ENCODE peak calls at places on chromosome 20, in nine cellular contexts. R, E, P, A, K, G, M, W and J are unnamed samples.

GRCh38 chr20:46028772-46029371 is at the start of gene SLC12A5:
- DNase-seq in R (no peak), E (no peak), P (no peak), A (no peak), K (no peak), G (no peak), M (no peak), W (no peak), J (no peak)

GRCh38 chr20:17958326-17959256 is 10.0 kb downstream of the SNX5 start:
- DNase-seq in R (no peak), E (no peak), P (no peak), A (no peak), K (no peak), G (no peak), M (no peak), W (no peak), J (no peak)

GRCh38 chr20:9087531-9088217 is 18.8 kb downstream of the PLCB4 start:
- DNase-seq in R (no peak), E (no peak), P (peak), A (no peak), K (no peak), G (no peak), M (no peak), W (no peak), J (no peak)

GRCh38 chr20:23637282-23638221 is at the start of gene CST3:
- DNase-seq in R (peak), E (peak), P (peak), A (peak), K (no peak), G (peak), M (peak), W (peak), J (peak)

GRCh38 chr20:43194187-43194586 is 4.5 kb upstream of the PTPRT start:
- DNase-seq in R (no peak), E (no peak), P (no peak), A (no peak), K (no peak), G (no peak), M (no peak), W (no peak), J (no peak)

GRCh38 chr20:44758247-44759101 is 12.8 kb downstream of the KCNK15 start:
- DNase-seq in R (no peak), E (no peak), P (no peak), A (no peak), K (no peak), G (no peak), M (no peak), W (no peak), J (peak)

GRCh38 chr20:17617212-17617867 is 47.5 kb downstream of the DSTN start:
- DNase-seq in R (no peak), E (peak), P (peak), A (peak), K (peak), G (peak), M (peak), W (peak), J (peak)

GRCh38 chr20:49865559-49865958 is 49.8 kb downstream of the SPATA2 start:
- DNase-seq in R (no peak), E (no peak), P (no peak), A (no peak), K (no peak), G (no peak), M (no peak), W (no peak), J (no peak)

GRCh38 chr20:1119128-1119505 is 715 bp downstream of the PSMF1 start:
- DNase-seq in R (no peak), E (no peak), P (no peak), A (no peak), K (no peak), G (no peak), M (no peak), W (no peak), J (peak)

GRCh38 chr20:54475334-54476287 is at the start of gene DOK5:
- DNase-seq in R (no peak), E (peak), P (peak), A (peak), K (no peak), G (peak), M (no peak), W (no peak), J (peak)

GRCh38 chr20:9353916-9354276 is 160.5 kb upstream of the LAMP5 start:
- DNase-seq in R (no peak), E (no peak), P (no peak), A (no peak), K (no peak), G (no peak), M (no peak), W (no peak), J (no peak)

GRCh38 chr20:42986143-42986773 is 203.4 kb downstream of the PTPRT start:
- DNase-seq in R (no peak), E (no peak), P (no peak), A (no peak), K (no peak), G (no peak), M (no peak), W (no peak), J (no peak)

GRCh38 chr20:17558154-17558940 is 11.5 kb upstream of the DSTN start:
- DNase-seq in R (peak), E (no peak), P (no peak), A (no peak), K (no peak), G (peak), M (peak), W (peak), J (peak)

GRCh38 chr20:50363479-50363878 is 146.7 kb upstream of the PTPN1 start:
- DNase-seq in R (no peak), E (peak), P (no peak), A (no peak), K (no peak), G (no peak), M (no peak), W (no peak), J (no peak)

GRCh38 chr20:49385471-49385870 is 97.0 kb downstream of the KCNB1 start:
- DNase-seq in R (no peak), E (no peak), P (peak), A (peak), K (no peak), G (no peak), M (no peak), W (no peak), J (no peak)

GRCh38 chr20:23049933-23050838 is 714 bp upstream of the THBD start:
- DNase-seq in R (no peak), E (peak), P (no peak), A (peak), K (no peak), G (no peak), M (peak), W (peak), J (peak)

GRCh38 chr20:51481311-51481997 is 61.1 kb downstream of the NFATC2 start:
- DNase-seq in R (no peak), E (no peak), P (no peak), A (no peak), K (no peak), G (no peak), M (no peak), W (no peak), J (no peak)

GRCh38 chr20:8535403-8536003 is 403.4 kb downstream of the PLCB1 start:
- DNase-seq in R (no peak), E (no peak), P (peak), A (peak), K (no peak), G (no peak), M (no peak), W (no peak), J (no peak)

GRCh38 chr20:38031957-38032356 is 1.3 kb downstream of the TTI1 start:
- DNase-seq in R (no peak), E (no peak), P (no peak), A (no peak), K (no peak), G (no peak), M (no peak), W (no peak), J (no peak)
- H3K4me3 ChIP-seq in R (no peak), E (peak), P (peak), A (no peak), K (peak), G (no peak), M (no peak), W (no peak), J (no peak)

GRCh38 chr20:34794006-34794585 is 31.4 kb downstream of the NCOA6 start:
- DNase-seq in R (no peak), E (no peak), P (no peak), A (no peak), K (no peak), G (no peak), M (no peak), W (no peak), J (no peak)

GRCh38 chr20:34797012-34797720 is 28.3 kb downstream of the NCOA6 start:
- DNase-seq in R (no peak), E (no peak), P (no peak), A (no peak), K (no peak), G (no peak), M (no peak), W (no peak), J (no peak)

GRCh38 chr20:34792687-34793363 is 32.6 kb downstream of the NCOA6 start:
- DNase-seq in R (no peak), E (no peak), P (no peak), A (no peak), K (no peak), G (no peak), M (no peak), W (no peak), J (no peak)

DNA sequence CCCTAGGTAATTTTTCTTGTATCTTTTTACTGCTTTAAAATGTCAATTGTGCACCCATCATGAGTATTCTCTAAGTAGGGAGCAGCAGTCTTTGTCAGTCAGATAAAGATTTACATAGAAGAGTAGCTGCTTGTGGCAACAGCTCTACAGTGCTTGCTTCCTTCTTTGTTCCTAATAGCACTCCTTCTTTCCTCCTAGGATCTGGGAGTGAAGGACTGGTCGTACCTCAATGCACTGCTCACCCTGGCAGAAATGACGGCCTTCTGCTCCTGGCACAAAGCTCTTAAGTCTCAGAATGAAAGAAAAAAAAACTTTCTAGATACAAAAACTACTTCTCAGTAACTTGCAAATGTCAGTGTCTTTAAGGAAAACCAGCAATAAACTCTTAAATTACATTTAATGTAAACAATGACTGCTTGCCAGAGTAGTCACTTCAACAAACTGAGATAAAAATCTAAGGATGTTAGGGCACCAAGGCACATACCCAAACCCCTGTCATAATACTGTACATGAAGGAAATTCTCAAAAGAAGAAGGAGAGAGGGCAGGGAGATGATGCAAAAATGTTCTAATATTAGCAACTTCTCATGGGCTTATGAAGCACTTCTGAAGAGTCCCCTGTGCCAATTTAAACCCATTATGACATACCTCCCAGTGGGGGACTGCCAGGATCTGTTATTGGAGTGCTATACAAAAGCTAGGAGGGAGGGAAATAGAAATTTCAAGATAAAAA is 34.0 kb downstream of the NCOA6 start:
- DNase-seq in R (no peak), E (no peak), P (no peak), A (no peak), K (no peak), G (no peak), M (no peak), W (no peak), J (peak)
- H3K4me3 ChIP-seq in R (no peak), E (no peak), P (no peak), A (no peak), K (no peak), G (no peak), M (no peak), W (no peak), J (no peak)

GRCh38 chr20:32538526-32538918 is 46.6 kb downstream of the NOL4L start:
- DNase-seq in R (no peak), E (no peak), P (no peak), A (peak), K (peak), G (no peak), M (no peak), W (no peak), J (peak)

GRCh38 chr20:32537657-32538525 is 47.2 kb downstream of the NOL4L start:
- DNase-seq in R (no peak), E (no peak), P (peak), A (peak), K (no peak), G (no peak), M (no peak), W (no peak), J (peak)

GRCh38 chr20:32535316-32535952 is 49.7 kb downstream of the NOL4L start:
- DNase-seq in R (no peak), E (no peak), P (no peak), A (no peak), K (peak), G (no peak), M (no peak), W (no peak), J (no peak)

GRCh38 chr20:32535953-32536823 is 48.9 kb downstream of the NOL4L start:
- DNase-seq in R (no peak), E (peak), P (peak), A (peak), K (peak), G (peak), M (no peak), W (peak), J (peak)

GRCh38 chr20:32536861-32537656 is 48.1 kb downstream of the NOL4L start:
- DNase-seq in R (no peak), E (peak), P (peak), A (no peak), K (peak), G (peak), M (peak), W (peak), J (peak)
- H3K4me3 ChIP-seq in R (peak), E (peak), P (peak), A (peak), K (peak), G (peak), M (peak), W (peak), J (peak)

GRCh38 chr20:64160536-64161495 is 3.4 kb upstream of the MYT1 start:
- DNase-seq in R (no peak), E (peak), P (no peak), A (no peak), K (no peak), G (no peak), M (no peak), W (no peak), J (no peak)
- H3K4me3 ChIP-seq in R (no peak), E (no peak), P (no peak), A (no peak), K (no peak), G (no peak), M (no peak), W (no peak), J (no peak)

GRCh38 chr20:58908941-58909340 is 56.4 kb downstream of the GNAS start:
- DNase-seq in R (no peak), E (no peak), P (no peak), A (no peak), K (no peak), G (no peak), M (no peak), W (no peak), J (no peak)

GRCh38 chr20:58908216-58908615 is 55.7 kb downstream of the GNAS start:
- DNase-seq in R (no peak), E (no peak), P (no peak), A (no peak), K (no peak), G (no peak), M (no peak), W (no peak), J (no peak)

GRCh38 chr20:58906894-58907293 is 54.4 kb downstream of the GNAS start:
- DNase-seq in R (no peak), E (no peak), P (no peak), A (no peak), K (no peak), G (no peak), M (no peak), W (peak), J (no peak)

GRCh38 chr20:58906111-58906510 is 53.6 kb downstream of the GNAS start:
- DNase-seq in R (no peak), E (no peak), P (no peak), A (no peak), K (no peak), G (no peak), M (no peak), W (no peak), J (no peak)

GRCh38 chr20:58907481-58908137 is 55.1 kb downstream of the GNAS start:
- DNase-seq in R (peak), E (peak), P (peak), A (peak), K (peak), G (peak), M (peak), W (peak), J (no peak)
- H3K4me3 ChIP-seq in R (peak), E (peak), P (no peak), A (peak), K (no peak), G (peak), M (no peak), W (no peak), J (no peak)

DNA sequence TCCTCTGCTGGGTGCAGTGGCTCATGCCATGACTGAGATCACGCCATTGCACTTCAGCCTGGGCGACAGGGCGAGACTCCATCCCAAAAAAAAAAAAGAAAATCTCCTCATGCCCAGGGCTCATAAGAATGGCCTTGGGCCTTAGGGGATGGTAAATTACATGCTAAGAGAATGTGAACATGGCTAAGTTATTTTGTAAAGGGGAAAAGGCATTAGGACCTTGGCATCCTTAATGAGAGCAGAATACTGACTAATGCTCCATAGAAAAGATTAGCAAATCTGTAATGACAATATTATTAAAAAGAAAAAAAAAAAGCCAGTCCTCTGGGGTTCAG is 12.6 kb upstream of the SHLD1 start:
- DNase-seq in R (no peak), E (no peak), P (no peak), A (no peak), K (no peak), G (no peak), M (no peak), W (no peak), J (no peak)
- H3K4me3 ChIP-seq in R (no peak), E (no peak), P (no peak), A (no peak), K (peak), G (no peak), M (no peak), W (no peak), J (no peak)

DNA sequence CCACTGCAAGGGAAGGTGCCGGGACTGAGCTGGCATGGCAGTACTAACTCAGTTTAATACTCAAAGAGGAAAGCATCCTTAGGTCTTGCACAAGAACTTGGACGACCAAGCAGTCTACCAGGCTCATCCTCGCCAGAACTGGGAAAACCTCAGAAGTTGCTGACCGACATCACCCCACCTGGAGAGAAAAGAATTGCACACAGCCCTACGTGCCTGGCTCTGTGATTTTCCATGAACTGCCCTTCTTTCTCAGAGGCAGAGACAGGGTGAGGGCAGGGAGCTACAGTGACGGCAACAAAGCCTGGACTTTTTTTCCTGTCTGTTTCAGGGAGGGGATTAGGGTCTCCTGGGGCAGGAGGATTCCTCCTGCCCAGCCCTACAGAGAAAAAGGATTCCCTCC is 8.0 kb downstream of the JAG1 start:
- DNase-seq in R (no peak), E (no peak), P (no peak), A (no peak), K (no peak), G (no peak), M (no peak), W (no peak), J (no peak)
- H3K4me3 ChIP-seq in R (no peak), E (peak), P (no peak), A (no peak), K (no peak), G (no peak), M (no peak), W (no peak), J (no peak)

DNA sequence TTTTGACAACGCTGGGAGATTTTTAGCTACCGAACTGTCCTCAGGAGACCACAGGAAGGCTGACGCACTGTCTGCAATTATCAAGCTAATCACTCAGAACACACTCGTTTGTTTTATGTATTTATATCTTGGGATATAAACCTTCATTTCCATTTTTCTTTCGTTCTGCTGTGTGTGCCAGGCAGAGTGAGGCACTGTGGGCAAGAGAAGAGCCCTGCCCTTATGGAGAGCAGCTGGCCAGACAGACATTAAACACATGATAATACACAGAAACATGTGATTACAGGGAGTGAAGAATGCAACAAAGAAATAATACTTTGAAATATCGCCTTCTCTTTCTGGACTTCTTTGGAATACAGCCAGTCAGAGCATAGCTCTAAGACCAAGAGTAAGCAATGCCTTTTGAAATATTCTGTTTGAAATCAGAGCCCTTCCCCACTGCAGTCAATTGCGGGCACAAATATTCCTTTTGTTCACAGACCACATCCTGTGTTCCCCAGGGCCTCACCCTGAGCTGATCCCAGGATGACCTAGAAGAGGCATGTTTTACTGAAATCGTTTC is 96.8 kb downstream of the ANKRD60 start:
- DNase-seq in R (peak), E (no peak), P (no peak), A (no peak), K (no peak), G (no peak), M (no peak), W (no peak), J (no peak)
- H3K4me3 ChIP-seq in R (peak), E (no peak), P (no peak), A (no peak), K (no peak), G (no peak), M (no peak), W (no peak), J (no peak)